ENCODE peak calls at places on chromosomes 11 and 22, in six cellular contexts. N, A, P, W, K and U are unnamed samples.

GRCh38 chr11:88042238-88043032 is 132.8 kb downstream of the RAB38 start:
- DNase-seq in W (no peak), P (no peak), A (no peak), K (no peak), N (no peak), U (no peak)

GRCh38 chr11:33936745-33937612 is 45.1 kb upstream of the LMO2 start:
- DNase-seq in P (peak), N (no peak), A (peak), K (no peak), W (no peak), U (peak)

GRCh38 chr22:31329029-31329428 is 17.1 kb downstream of the PATZ1 start:
- DNase-seq in K (no peak), W (no peak), A (no peak), N (no peak), P (no peak), U (no peak)

GRCh38 chr22:23574371-23574811 is 5.7 kb downstream of the IGLL1 start:
- DNase-seq in P (peak), N (no peak), K (no peak), A (no peak), W (no peak), U (no peak)

GRCh38 chr22:41480397-41480735 is 11.4 kb downstream of the ACO2 start:
- DNase-seq in W (no peak), P (no peak), K (no peak), A (no peak), N (peak), U (no peak)

GRCh38 chr11:115334932-115335788 is 169.1 kb downstream of the CADM1 start:
- DNase-seq in A (peak), N (no peak), P (no peak), K (peak), W (no peak), U (no peak)

GRCh38 chr11:102367364-102367763 is 20.4 kb downstream of the BIRC2 start:
- DNase-seq in P (no peak), W (no peak), A (peak), N (no peak), K (no peak), U (no peak)

GRCh38 chr22:31526275-31526674 is 29.9 kb downstream of the SFI1 start:
- DNase-seq in A (no peak), W (no peak), P (no peak), K (no peak), N (no peak), U (no peak)

GRCh38 chr11:69525516-69526452 is 44.3 kb downstream of the LINC01488 start:
- DNase-seq in A (no peak), P (no peak), W (no peak), N (no peak), K (no peak), U (no peak)

GRCh38 chr11:63765688-63766241 is 2.8 kb downstream of the ZFTA start:
- DNase-seq in A (no peak), W (no peak), P (peak), N (no peak), K (no peak), U (no peak)

GRCh38 chr22:38732251-38732815 is 23.5 kb downstream of the SUN2 start:
- DNase-seq in P (peak), N (no peak), A (no peak), K (no peak), W (no peak), U (no peak)

GRCh38 chr22:39655736-39656285 is 85.3 kb downstream of the CACNA1I start:
- DNase-seq in K (no peak), W (no peak), N (no peak), A (no peak), P (no peak), U (no peak)

GRCh38 chr11:44659641-44660040 is 67.1 kb upstream of the TSPAN18 start:
- DNase-seq in W (no peak), K (no peak), A (no peak), P (peak), N (no peak), U (no peak)

GRCh38 chr11:199004-199581 is 6.2 kb downstream of the SCGB1C1 start:
- DNase-seq in P (peak), K (no peak), A (no peak), N (no peak), W (no peak), U (no peak)

GRCh38 chr11:102849319-102849718 is 5.9 kb upstream of the MMP3 start:
- DNase-seq in A (no peak), P (no peak), K (no peak), N (no peak), W (no peak), U (no peak)

GRCh38 chr11:83063073-83063754 is 8.5 kb downstream of the RAB30 start:
- DNase-seq in N (no peak), A (no peak), K (no peak), W (no peak), P (no peak), U (no peak)

GRCh38 chr22:45059296-45059695 is 49.5 kb upstream of the PHF21B start:
- DNase-seq in P (no peak), W (no peak), A (no peak), N (no peak), K (no peak), U (no peak)

GRCh38 chr11:100861221-100861620 is 174.1 kb downstream of the ARHGAP42 start:
- DNase-seq in P (no peak), K (no peak), W (no peak), N (no peak), A (no peak), U (no peak)

GRCh38 chr11:17547051-17547577 is at the start of gene OTOG:
- DNase-seq in A (peak), W (no peak), P (no peak), K (peak), N (no peak), U (no peak)

GRCh38 chr11:116176484-116177005 is 596.2 kb downstream of the BUD13 start:
- DNase-seq in K (no peak), A (no peak), P (no peak), W (no peak), N (no peak), U (no peak)

GRCh38 chr11:87437844-87438223 is 400.1 kb downstream of the TMEM135 start:
- DNase-seq in A (no peak), N (no peak), K (no peak), P (no peak), W (no peak), U (no peak)

GRCh38 chr22:39452740-39453040 is 4.1 kb upstream of the MGAT3 start:
- DNase-seq in N (no peak), K (no peak), W (no peak), P (no peak), A (peak), U (no peak)

GRCh38 chr22:36636916-36637315 is 66.6 kb downstream of the CACNG2 start:
- DNase-seq in A (no peak), K (peak), N (no peak), W (no peak), P (no peak), U (no peak)

GRCh38 chr11:130431337-130431773 is 2.9 kb upstream of the ADAMTS8 start:
- DNase-seq in P (peak), W (peak), K (peak), N (no peak), A (peak), U (peak)

GRCh38 chr11:115390441-115390840 is 113.8 kb downstream of the CADM1 start:
- DNase-seq in W (no peak), A (no peak), P (no peak), N (no peak), K (no peak), U (no peak)

GRCh38 chr11:36153581-36153980 is 135.6 kb downstream of the COMMD9 start:
- DNase-seq in W (no peak), N (no peak), A (no peak), K (no peak), P (no peak), U (no peak)

GRCh38 chr11:111966678-111967077 is 29.5 kb downstream of the DIXDC1 start:
- DNase-seq in K (no peak), W (no peak), N (no peak), P (no peak), A (no peak), U (no peak)

GRCh38 chr11:62242021-62242420 is at the start of gene SCGB1D2:
- DNase-seq in W (no peak), A (no peak), P (no peak), N (no peak), K (peak), U (no peak)

DNA sequence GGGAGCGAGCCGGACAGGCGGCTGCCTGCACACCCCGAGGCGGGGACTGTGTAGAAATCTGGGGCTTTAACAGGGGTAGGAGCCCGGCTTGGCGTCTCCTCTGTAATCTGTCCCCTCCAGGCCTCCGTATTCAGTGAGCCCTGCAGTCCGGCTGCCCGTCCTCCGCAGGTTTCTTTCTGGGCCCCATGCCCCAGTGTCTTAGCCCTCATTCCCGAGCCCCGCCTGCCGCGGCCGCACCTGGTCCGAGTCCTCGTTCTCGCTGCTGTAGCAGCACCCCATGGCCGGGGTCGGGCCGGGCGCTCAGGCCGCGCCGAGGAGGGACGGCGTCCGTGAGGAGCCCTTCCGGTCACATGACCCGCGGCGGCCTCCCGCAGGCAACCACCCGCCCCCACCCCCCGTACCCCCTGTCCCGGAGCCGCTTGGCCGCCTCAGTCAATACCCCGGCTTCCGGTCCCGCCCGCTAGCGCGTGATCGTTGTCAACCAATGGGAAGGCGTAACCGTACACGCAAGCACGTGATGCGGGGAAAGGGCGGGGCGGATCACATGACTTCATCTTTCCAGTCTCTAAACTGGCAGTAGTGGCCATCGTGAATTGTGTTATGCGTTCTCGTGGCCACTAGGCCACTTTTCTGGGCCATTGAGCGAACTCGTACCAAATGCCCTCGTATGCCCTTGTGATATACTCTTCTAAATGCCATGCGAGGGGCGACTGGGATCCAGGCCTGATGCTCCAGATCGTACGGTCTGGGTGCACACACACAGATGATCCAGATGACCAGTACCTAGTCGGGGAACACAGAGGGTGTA is at the start of gene LAMTOR1:
- DNase-seq in W (peak), N (peak), K (peak), P (peak), A (peak), U (peak)
- TF ChIP-seq CTCF in W (peak), N (peak), K (peak), P (peak), A (peak), U (peak)

DNA sequence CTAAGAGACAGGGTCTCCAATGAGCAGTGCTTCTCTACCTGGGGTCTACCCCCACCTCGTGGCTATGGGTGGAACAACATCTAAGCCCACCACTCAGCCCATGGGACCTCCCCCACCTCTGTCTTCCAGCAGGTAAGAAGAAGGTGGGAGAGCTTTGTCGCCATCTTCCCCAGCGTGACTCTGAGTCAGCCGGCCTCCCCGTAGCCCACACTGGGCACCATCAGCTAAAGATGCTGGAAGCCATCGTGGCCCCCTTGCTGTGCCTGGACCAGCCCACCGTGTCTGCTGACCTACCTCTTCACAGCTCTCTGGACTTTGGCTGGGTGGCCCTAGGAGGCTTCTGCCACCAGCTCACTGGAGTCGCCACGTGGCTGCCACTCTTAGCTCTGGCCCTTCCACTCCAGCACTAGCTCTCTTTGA is 954 bp downstream of the C11orf86 start:
- DNase-seq in P (no peak), A (peak), K (peak), N (no peak), W (peak), U (peak)
- TF ChIP-seq CTCF in P (peak), A (peak), K (peak), N (peak), W (peak), U (peak)

DNA sequence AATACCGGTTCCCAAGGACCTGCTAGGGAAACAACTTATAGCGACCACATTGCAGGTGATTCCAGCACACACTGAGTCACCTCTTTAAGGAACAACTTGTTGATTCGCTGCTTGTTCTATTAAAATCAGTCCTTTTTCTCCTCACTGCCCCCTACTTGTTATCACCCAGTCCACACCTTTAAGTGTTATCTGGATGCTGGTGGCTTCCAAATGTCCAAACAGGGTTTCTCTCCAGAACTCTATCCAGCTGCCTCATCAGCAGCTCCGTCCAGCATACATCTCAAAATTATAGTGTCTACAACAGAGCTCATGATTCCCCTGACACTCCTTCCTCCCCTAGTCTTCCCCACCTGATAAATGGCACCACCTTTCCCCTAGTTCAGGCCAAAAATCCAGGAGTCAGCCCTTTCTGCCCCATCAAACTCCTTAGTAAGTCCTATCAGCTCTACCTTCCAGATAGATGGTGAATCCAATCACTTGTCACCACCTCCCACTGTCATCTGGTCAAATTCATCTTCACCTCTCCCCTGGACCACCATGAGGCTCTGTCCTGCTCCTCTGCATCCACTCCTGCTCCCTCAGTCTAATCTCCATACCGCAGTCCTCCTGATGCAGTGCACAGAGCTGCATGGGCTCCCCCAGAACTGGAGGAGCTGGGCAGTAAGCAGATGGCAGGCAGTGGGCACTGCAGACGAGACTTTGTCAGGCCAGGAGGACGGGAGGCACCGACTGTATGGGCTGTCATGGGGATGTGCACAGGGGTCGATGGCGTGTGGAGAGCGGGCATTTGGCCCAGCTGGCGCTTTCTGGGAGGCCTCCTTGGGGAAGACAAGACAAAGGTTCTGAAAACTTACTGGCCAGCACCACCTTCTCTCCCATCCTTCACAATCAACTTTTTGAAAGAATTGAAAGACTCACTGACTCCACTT is 19.3 kb downstream of the IL10RA start:
- DNase-seq in W (no peak), K (no peak), P (no peak), A (peak), N (no peak), U (no peak)
- TF ChIP-seq CTCF in W (no peak), K (no peak), P (no peak), A (peak), N (no peak), U (no peak)

GRCh38 chr11:121564948-121565684 is 112.3 kb upstream of the SORL1-AS1 start:
- DNase-seq in A (no peak), K (no peak), N (no peak), W (no peak), P (no peak), U (no peak)
- TF ChIP-seq CTCF in A (no peak), K (no peak), N (no peak), W (no peak), P (no peak), U (no peak)

GRCh38 chr11:9697766-9698165 is 33.9 kb downstream of the SWAP70 start:
- DNase-seq in W (no peak), N (no peak), K (no peak), P (no peak), A (no peak), U (no peak)

GRCh38 chr11:9691865-9692264 is 28.0 kb downstream of the SWAP70 start:
- DNase-seq in N (no peak), K (no peak), W (no peak), A (no peak), P (no peak), U (no peak)

GRCh38 chr11:9692696-9693095 is 28.8 kb downstream of the SWAP70 start:
- DNase-seq in N (no peak), K (no peak), P (no peak), A (no peak), W (no peak), U (no peak)

GRCh38 chr11:9689721-9690120 is 25.8 kb downstream of the SWAP70 start:
- DNase-seq in K (peak), N (no peak), A (no peak), W (no peak), P (no peak), U (no peak)

DNA sequence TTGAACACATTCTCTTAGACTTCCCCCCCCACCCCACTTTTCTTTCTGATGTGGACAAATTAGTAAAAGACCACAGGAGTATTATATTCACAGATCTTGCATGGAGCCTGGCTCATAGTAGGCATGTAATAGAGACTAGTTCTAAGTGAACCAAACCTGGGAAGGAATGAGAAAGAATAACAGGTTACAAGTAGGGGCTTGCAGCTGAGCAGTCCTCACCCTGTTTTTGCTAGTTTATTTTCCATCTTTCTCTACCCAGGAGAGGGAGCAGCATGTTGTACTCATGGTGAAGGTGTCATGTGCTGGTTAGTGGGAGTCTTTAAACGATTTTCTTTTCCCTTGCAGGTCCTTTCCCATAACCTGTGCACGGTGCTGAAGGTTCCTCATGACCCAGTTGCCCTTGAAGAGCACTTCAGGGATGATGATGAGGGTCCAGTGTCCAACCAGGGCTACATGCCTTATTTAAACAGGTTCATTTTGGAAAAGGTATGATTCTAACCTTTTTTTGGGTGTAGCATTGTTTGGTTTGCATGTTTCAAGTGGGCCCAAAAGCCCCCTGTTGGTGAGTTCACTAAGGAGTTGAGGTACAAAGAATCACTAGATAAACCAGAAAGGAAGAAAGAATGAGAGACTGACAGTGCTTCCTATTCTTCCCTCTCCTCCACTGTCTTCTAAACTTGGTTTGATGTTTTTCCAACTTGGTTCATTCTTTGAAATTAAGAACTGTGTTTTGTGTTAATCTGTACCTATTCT is 30.1 kb downstream of the SWAP70 start:
- DNase-seq in N (no peak), A (no peak), K (no peak), P (no peak), W (no peak), U (no peak)
- TF ChIP-seq CTCF in N (no peak), A (no peak), K (peak), P (no peak), W (no peak), U (no peak)